ENCODE peak calls at places on chromosomes 6 and 20, in nine cellular contexts. D, C, Q, Z, H, U, S, F and V are unnamed samples.

GRCh38 chr6:10210052-10210451 is 204.8 kb downstream of the TFAP2A start:
- DNase-seq in H (no peak), C (no peak), S (no peak), D (peak; percentile 2), Q (no peak), Z (no peak), F (peak; percentile 59), U (peak; percentile 49), V (no peak)

GRCh38 chr6:62150048-62150663 is 135.9 kb downstream of the KHDRBS2 start:
- DNase-seq in F (peak; percentile 26), C (no peak), Z (peak; percentile 61), D (peak; percentile 38), S (no peak), H (peak; percentile 29), Q (no peak), U (peak; percentile 69), V (no peak)

GRCh38 chr6:39056191-39056590 is 7.6 kb downstream of the GLP1R start:
- DNase-seq in F (no peak), Q (no peak), Z (no peak), U (no peak), S (no peak), H (no peak), D (no peak), C (no peak), V (no peak)

GRCh38 chr6:104958720-104959452 is 2.0 kb downstream of the LIN28B start:
- DNase-seq in U (peak; percentile 7), F (no peak), S (no peak), Z (no peak), C (no peak), H (peak; percentile 4), D (no peak), Q (no peak), V (no peak)

GRCh38 chr6:149846321-149846720 is 17.8 kb downstream of the LRP11 start:
- DNase-seq in S (no peak), C (no peak), Z (peak; percentile 43), U (peak; percentile 93), F (peak; percentile 74), D (peak; percentile 85), Q (no peak), H (peak; percentile 91), V (no peak)

GRCh38 chr20:16608265-16608636 is 35.0 kb upstream of the KIF16B start:
- DNase-seq in U (no peak), Z (no peak), H (no peak), Q (no peak), D (peak; percentile 88), S (no peak), C (no peak), F (no peak), V (no peak)

GRCh38 chr6:156725712-156726111 is 51.5 kb upstream of the ARID1B start:
- DNase-seq in D (no peak), C (no peak), F (no peak), Q (no peak), H (no peak), U (no peak), S (no peak), Z (no peak), V (no peak)

GRCh38 chr20:59042151-59042795 is at the start of gene PRELID3B:
- DNase-seq in S (peak; percentile 16), H (peak; percentile 25), F (peak; percentile 60), Z (no peak), D (peak; percentile 24), C (no peak), Q (no peak), U (peak; percentile 67), V (peak; percentile 36)

GRCh38 chr6:69867075-69867911 is 937 bp downstream of the COL19A1 start:
- DNase-seq in Q (peak; percentile 70), C (peak; percentile 72), F (peak; percentile 24), D (peak; percentile 39), S (no peak), U (peak; percentile 66), Z (peak; percentile 82), H (peak; percentile 16), V (peak; percentile 61)

GRCh38 chr6:20811112-20811746 is 277.0 kb downstream of the CDKAL1 start:
- DNase-seq in F (peak; percentile 91), Q (peak; percentile 13), H (peak; percentile 99), S (no peak), C (no peak), U (peak; percentile 94), Z (peak; percentile 79), D (peak; percentile 99), V (no peak)

GRCh38 chr20:25399038-25399430 is 8.4 kb upstream of the ABHD12 start:
- DNase-seq in S (peak; percentile 65), Q (no peak), Z (peak; percentile 66), U (peak; percentile 82), D (peak; percentile 82), C (no peak), F (peak; percentile 65), H (peak; percentile 91), V (no peak)

GRCh38 chr20:49631856-49632418 is 64.0 kb upstream of the PTGIS start:
- DNase-seq in Z (no peak), D (no peak), U (no peak), C (no peak), H (no peak), Q (no peak), F (no peak), S (no peak), V (no peak)

GRCh38 chr20:1895674-1896496 is 678 bp downstream of the SIRPA start:
- DNase-seq in D (peak; percentile 39), S (no peak), U (peak; percentile 65), C (no peak), F (peak; percentile 44), H (no peak), Z (no peak), Q (no peak), V (no peak)

GRCh38 chr6:49269190-49269589 is 193.9 kb downstream of the MMUT start:
- DNase-seq in U (peak; percentile 63), H (peak; percentile 7), Z (no peak), D (no peak), C (no peak), S (no peak), Q (no peak), F (peak; percentile 64), V (no peak)

GRCh38 chr6:14925627-14926026 is 320.2 kb upstream of the JARID2 start:
- DNase-seq in Q (no peak), U (peak; percentile 68), S (no peak), H (peak; percentile 51), C (no peak), D (peak; percentile 85), F (no peak), Z (no peak), V (no peak)

GRCh38 chr6:34373511-34373910 is 19.0 kb downstream of the NUDT3 start:
- DNase-seq in Q (no peak), S (no peak), F (no peak), C (no peak), Z (no peak), U (no peak), D (no peak), H (no peak), V (no peak)

GRCh38 chr6:84645000-84645399 is 119.4 kb downstream of the TBX18 start:
- DNase-seq in C (no peak), S (no peak), Z (no peak), D (peak; percentile 48), H (peak; percentile 65), Q (no peak), U (peak; percentile 80), F (peak; percentile 68), V (no peak)

GRCh38 chr20:40865095-40865494 is 163.5 kb upstream of the TOP1 start:
- DNase-seq in C (no peak), H (no peak), U (no peak), F (no peak), S (no peak), Z (no peak), D (peak; percentile 32), Q (no peak), V (peak; percentile 46)

GRCh38 chr20:50242863-50243609 is 52.4 kb downstream of the CEBPB start:
- DNase-seq in S (no peak), D (peak; percentile 75), Z (no peak), F (peak; percentile 93), C (no peak), H (no peak), U (no peak), Q (no peak), V (no peak)

GRCh38 chr6:96899019-96899418 is 1.3 kb upstream of the NDUFAF4 start:
- DNase-seq in C (no peak), F (peak; percentile 16), S (no peak), H (peak; percentile 76), Z (peak; percentile 40), D (peak; percentile 57), U (peak; percentile 78), Q (no peak), V (no peak)

GRCh38 chr6:112839525-112839961 is 492.4 kb downstream of the RFPL4B start:
- DNase-seq in H (peak; percentile 78), Q (no peak), Z (no peak), C (no peak), F (peak; percentile 42), D (peak; percentile 94), S (no peak), U (peak; percentile 88), V (no peak)

GRCh38 chr6:43836507-43836906 is 66.5 kb downstream of the VEGFA start:
- DNase-seq in U (peak; percentile 76), H (no peak), Z (no peak), D (no peak), C (no peak), S (no peak), F (no peak), Q (no peak), V (no peak)

GRCh38 chr6:11209941-11210340 is 22.5 kb downstream of the NEDD9 start:
- DNase-seq in S (no peak), F (peak; percentile 74), H (peak; percentile 66), D (peak; percentile 75), Q (no peak), U (peak; percentile 58), Z (no peak), C (no peak), V (no peak)

GRCh38 chr6:52389264-52389625 is 27.3 kb downstream of the PAQR8 start:
- DNase-seq in Z (no peak), Q (no peak), U (no peak), F (peak; percentile 1), D (peak; percentile 27), S (no peak), H (peak; percentile 11), C (no peak), V (no peak)

GRCh38 chr6:144718431-144718830 is 433.3 kb downstream of the UTRN start:
- DNase-seq in U (peak; percentile 78), Z (no peak), S (no peak), Q (no peak), F (peak; percentile 67), D (no peak), C (no peak), H (peak; percentile 18), V (no peak)

GRCh38 chr20:14617123-14617522 is 279.7 kb upstream of the FLRT3 start:
- DNase-seq in F (peak; percentile 32), Z (no peak), S (no peak), C (no peak), Q (no peak), U (peak; percentile 2), H (no peak), D (no peak), V (no peak)

GRCh38 chr6:143337201-143337949 is 113.1 kb downstream of the ADAT2 start:
- DNase-seq in S (no peak), F (no peak), H (peak; percentile 16), C (peak; percentile 33), D (peak; percentile 32), Z (peak; percentile 41), U (no peak), Q (peak; percentile 77), V (peak; percentile 22)